ENCODE peak calls at places on chromosomes 4 and X, in nine cellular contexts. X is T-cell; O is germinal center; M is activated CD4-positive, alpha-beta T cell treated with anti-CD3 and anti-CD28 coated beads, Interleukin-2, amount 50 U/mL, for 24 hours; T is stimulated activated CD8-positive, alpha-beta memory T cell treated with anti-CD3 and anti-CD28 coated beads, Interleukin-7, amount 100 ng/mL, for 1 hour; N is endothelial cell; E is NCI-H1436; S is adrenal gland; U is occipital lobe. W is an unnamed sample.

GRCh38 chr4:119585771-119586170 is 42.8 kb downstream of the PDE5A start:
- DNase-seq in S (no peak), M (no peak), N (no peak), T (no peak), O (no peak), U (no peak), X (no peak), E (no peak), W (no peak)

GRCh38 chrX:18994713-18995112 is 10.8 kb upstream of the PHKA2 start:
- DNase-seq in S (no peak), X (no peak), E (no peak), T (no peak), M (no peak), N (no peak), O (no peak), U (no peak), W (no peak)

GRCh38 chrX:580020-580419 is 50.6 kb upstream of the SHOX start:
- DNase-seq in O (no peak), N (no peak), X (no peak), S (no peak), M (no peak), E (no peak), U (no peak), T (no peak), W (no peak)

GRCh38 chr4:76579596-76580375 is 144.8 kb downstream of the SHROOM3 start:
- DNase-seq in O (no peak), N (no peak), U (no peak), E (peak; percentile 58), X (no peak), S (no peak), T (no peak), M (no peak), W (no peak)

GRCh38 chr4:93828332-93828829 is at the start of gene ATOH1:
- DNase-seq in O (no peak), U (no peak), T (no peak), N (peak; percentile 45), X (no peak), S (peak; percentile 30), M (no peak), E (peak; percentile 9), W (peak; percentile 94)

GRCh38 chrX:136963973-136964372 is 69.8 kb downstream of the GPR101 start:
- DNase-seq in T (no peak), M (no peak), O (no peak), N (no peak), X (no peak), S (no peak), E (no peak), U (no peak), W (no peak)

GRCh38 chrX:16268206-16268605 is 100.9 kb downstream of the MAGEB17 start:
- DNase-seq in X (no peak), M (no peak), O (no peak), E (no peak), T (no peak), S (no peak), U (no peak), N (no peak), W (no peak)

GRCh38 chrX:152641256-152641875 is 3.7 kb downstream of the GABRQ start:
- DNase-seq in O (no peak), S (no peak), E (no peak), N (no peak), M (no peak), T (no peak), X (no peak), U (no peak), W (peak; percentile 78)

GRCh38 chrX:19889582-19890342 is 2.4 kb upstream of the SH3KBP1 start:
- DNase-seq in U (no peak), S (peak; percentile 87), T (no peak), N (no peak), X (no peak), E (no peak), O (no peak), M (no peak), W (peak; percentile 58)

W was measured in endodermal cell.